ENCODE peak calls at places on chromosomes 11 and 22, in eight cellular contexts. S is fibroblast of lung; X is upper lobe of left lung; N is cardiac muscle cell; K is gastrocnemius medialis; Y is left ventricle myocardium inferior; P is CD8-positive, alpha-beta T cell; F is lower lobe of right lung. M is an unnamed sample.

GRCh38 chr11:66727883-66728759 is 895 bp downstream of the SPTBN2 start:
- DNase-seq in X (no peak), S (no peak), F (no peak), Y (no peak), K (no peak), P (no peak), N (peak; percentile 30), M (peak; percentile 20)

GRCh38 chr11:130585545-130585944 is 137.1 kb downstream of the ADAMTS15 start:
- DNase-seq in Y (no peak), N (no peak), X (no peak), K (no peak), P (no peak), S (peak; percentile 90), F (no peak), M (peak; percentile 35)

GRCh38 chr11:36455658-36456111 is 54.4 kb downstream of the TRAF6 start:
- DNase-seq in N (peak; percentile 18), X (peak; percentile 37), K (peak; percentile 73), Y (peak; percentile 81), P (no peak), S (peak; percentile 100), F (no peak), M (peak; percentile 14)

GRCh38 chr11:128513915-128514681 is 73.3 kb downstream of the ETS1 start:
- DNase-seq in N (no peak), K (no peak), F (no peak), X (no peak), P (no peak), Y (no peak), S (peak; percentile 48), M (no peak)

GRCh38 chr11:26199341-26199740 is 132.6 kb upstream of the ANO3 start:
- DNase-seq in N (no peak), Y (no peak), K (no peak), S (peak; percentile 59), X (no peak), P (no peak), F (no peak), M (no peak)

GRCh38 chr22:28358244-28358777 is 321.3 kb downstream of the TTC28 start:
- DNase-seq in P (no peak), X (no peak), S (no peak), Y (no peak), K (no peak), F (no peak), N (no peak), M (no peak)

GRCh38 chr11:70326365-70326803 is 55.9 kb downstream of the PPFIA1 start:
- DNase-seq in Y (no peak), S (no peak), X (peak; percentile 32), K (peak; percentile 35), N (no peak), F (no peak), P (no peak), M (no peak)

GRCh38 chr11:120180571-120181445 is 30.0 kb upstream of the OAF start:
- DNase-seq in S (peak; percentile 85), X (no peak), P (no peak), N (no peak), F (no peak), K (no peak), Y (no peak), M (no peak)

GRCh38 chr22:43094551-43094950 is 5.4 kb upstream of the TTLL1 start:
- DNase-seq in Y (no peak), K (no peak), X (no peak), S (no peak), P (no peak), N (no peak), F (no peak), M (no peak)

DNA sequence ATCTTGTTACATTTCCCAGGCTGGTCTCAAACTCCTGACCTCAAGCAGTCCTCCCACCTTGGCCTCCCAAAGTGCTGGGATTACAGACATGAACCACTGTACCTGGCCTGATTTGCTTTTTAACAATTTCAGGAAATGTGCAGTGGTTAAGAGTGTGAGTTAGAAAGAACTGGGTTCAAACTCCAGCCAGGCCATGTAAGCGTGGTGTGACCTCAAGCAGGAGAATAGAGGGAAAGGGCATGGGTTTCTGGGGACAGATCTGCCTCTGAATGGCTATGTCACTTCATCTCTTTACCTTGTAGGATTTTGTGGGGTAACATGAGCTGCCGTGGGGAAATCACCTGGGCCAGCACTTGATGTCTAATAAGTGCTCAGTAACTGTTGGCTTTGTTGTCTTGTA is 9.3 kb downstream of the SNRPD3 start:
- DNase-seq in Y (no peak), K (peak; percentile 43), N (no peak), P (no peak), F (no peak), S (no peak), X (no peak), M (no peak)
- H3K27ac ChIP-seq in Y (peak overlapping the region; percentile 89), K (peak overlapping the region; percentile 87), N (no peak overlapping the region), P (no peak overlapping the region), F (no peak overlapping the region), S (no peak overlapping the region), X (no peak overlapping the region), M (peak overlapping the region; percentile 29)

GRCh38 chr11:58578136-58578634 is 678 bp upstream of the ZFP91 start:
- DNase-seq in F (peak; percentile 94), S (peak; percentile 98), N (peak; percentile 98), K (peak; percentile 96), Y (peak; percentile 95), P (peak; percentile 94), X (peak; percentile 93), M (peak; percentile 83)

GRCh38 chr11:58580311-58580710 is 1.4 kb downstream of the ZFP91 start:
- DNase-seq in N (no peak), F (no peak), S (no peak), P (no peak), Y (no peak), X (no peak), K (no peak), M (no peak)

GRCh38 chr11:58577441-58578135 is 1.3 kb upstream of the ZFP91 start:
- DNase-seq in S (peak; percentile 97), N (peak; percentile 58), Y (peak; percentile 35), P (peak; percentile 82), K (peak; percentile 65), X (peak; percentile 68), F (peak; percentile 80), M (peak; percentile 82)

GRCh38 chr11:58578635-58579191 is at the start of gene ZFP91:
- DNase-seq in N (peak; percentile 99), P (peak; percentile 98), X (peak; percentile 98), F (peak; percentile 98), Y (peak; percentile 98), S (peak; percentile 97), K (peak; percentile 99), M (peak; percentile 94)

GRCh38 chr11:58579192-58580129 is 598 bp downstream of the ZFP91 start:
- DNase-seq in S (peak; percentile 89), K (peak; percentile 91), N (peak; percentile 94), F (peak; percentile 94), Y (peak; percentile 93), P (peak; percentile 94), X (peak; percentile 91), M (peak; percentile 69)
- TF ChIP-seq CTCF in S (peak; percentile 60), K (peak; percentile 73), N (peak; percentile 82), F (peak; percentile 74), Y (peak; percentile 88), P (peak; percentile 80), X (peak; percentile 75), M (peak; percentile 72)

DNA sequence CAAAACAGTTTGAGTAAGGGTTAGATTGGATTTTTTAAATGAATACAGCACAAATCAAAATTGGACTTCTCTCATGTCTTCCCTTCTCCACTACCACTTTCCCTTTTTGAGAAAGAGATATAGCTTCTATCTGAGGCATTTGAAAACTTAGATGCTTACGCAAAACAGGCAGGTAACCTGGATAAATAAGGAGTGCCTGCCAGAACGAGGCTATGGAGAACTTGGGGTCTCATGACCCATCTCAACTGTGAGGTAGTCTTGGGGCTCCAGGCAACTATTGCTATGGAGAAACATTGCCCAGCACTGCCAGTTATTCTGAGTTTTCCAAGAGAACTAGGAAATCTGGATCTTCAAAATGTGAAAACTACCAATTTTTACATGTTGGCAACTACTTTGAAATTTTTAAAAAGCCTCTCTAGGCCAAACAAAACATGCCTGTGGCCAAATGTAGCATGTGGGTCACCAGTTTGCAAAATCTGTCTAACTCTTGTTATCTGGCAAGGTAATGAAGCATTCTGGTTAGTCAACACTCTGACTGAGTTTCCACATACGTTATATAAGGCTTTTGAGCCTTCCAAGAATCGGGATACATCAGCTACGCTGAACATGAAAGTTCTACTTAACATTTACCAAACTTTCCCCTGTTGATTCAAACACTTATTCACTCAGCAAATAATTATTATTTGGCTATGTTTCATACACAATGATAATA is 752.7 kb downstream of the KCNA4 start:
- DNase-seq in K (no peak), Y (no peak), P (no peak), F (no peak), X (no peak), S (peak; percentile 85), N (no peak), M (no peak)
- H3K27ac ChIP-seq in K (no peak overlapping the region), Y (no peak overlapping the region), P (no peak overlapping the region), F (no peak overlapping the region), X (no peak overlapping the region), S (no peak overlapping the region), N (no peak overlapping the region), M (no peak overlapping the region)

GRCh38 chr11:86955111-86955673 is at the start of gene FZD4:
- DNase-seq in P (peak; percentile 29), S (peak; percentile 88), F (peak; percentile 93), N (peak; percentile 96), Y (peak; percentile 94), K (peak; percentile 90), X (peak; percentile 89), M (peak; percentile 90)
- TF ChIP-seq CTCF in P (no peak), S (no peak), F (peak; percentile 29), N (no peak), Y (peak; percentile 42), K (no peak), X (no peak), M (no peak)

GRCh38 chr22:32880531-32880905 is 79.0 kb downstream of the TIMP3 start:
- DNase-seq in N (no peak), S (no peak), P (no peak), F (no peak), K (no peak), Y (no peak), X (no peak), M (no peak)
- H3K27ac ChIP-seq in N (peak overlapping the region; percentile 75), S (no peak overlapping the region), P (no peak overlapping the region), F (peak overlapping the region; percentile 6), K (no peak overlapping the region), Y (peak overlapping the region; percentile 77), X (no peak overlapping the region), M (no peak overlapping the region)

GRCh38 chr22:23166038-23166831 is 14.1 kb upstream of the BCR start:
- DNase-seq in S (no peak), Y (no peak), X (no peak), K (no peak), F (no peak), N (no peak), P (no peak), M (no peak)
- TF ChIP-seq CTCF in S (no peak), Y (no peak), X (no peak), K (no peak), F (no peak), N (no peak), P (no peak), M (no peak)

GRCh38 chr11:2587976-2588748 is 111.6 kb downstream of the KCNQ1OT1 start:
- DNase-seq in X (no peak), P (no peak), Y (peak; percentile 10), K (no peak), N (no peak), S (no peak), F (no peak), M (no peak)
- H3K27ac ChIP-seq in X (no peak overlapping the region), P (no peak overlapping the region), Y (no peak overlapping the region), K (no peak overlapping the region), N (no peak overlapping the region), S (no peak overlapping the region), F (no peak overlapping the region), M (no peak overlapping the region)